ENCODE peak calls at places on chromosomes 3 and 15, in ten cellular contexts. X is suprapubic skin, R is breast epithelium, L is heart left ventricle, J is PC-3, O is SK-N-SH, K is iPS DF 6.9, I is mesendoderm, C is lung, A is colonic mucosa. U is an unnamed sample.

GRCh38 chr3:108110965-108111364 is 20.1 kb upstream of the CD47 start:
- DNase-seq in X (no peak), R (no peak), L (no peak), J (no peak), O (no peak), K (no peak), I (no peak), C (peak; percentile 11), A (no peak), U (no peak)

GRCh38 chr3:112656045-112656444 is 15.1 kb upstream of the CCDC80 start:
- DNase-seq in X (no peak), R (no peak), L (no peak), J (peak; percentile 42), O (no peak), K (no peak), I (no peak), C (no peak), A (no peak), U (no peak)

GRCh38 chr3:141050913-141051632 is at the start of gene SPSB4:
- DNase-seq in X (no peak), R (no peak), L (peak; percentile 79), J (no peak), O (peak; percentile 95), K (no peak), I (peak; percentile 97), C (peak; percentile 34), A (no peak), U (peak; percentile 97)

GRCh38 chr3:377158-377561 is 180.6 kb downstream of the CHL1 start:
- DNase-seq in X (no peak), R (no peak), L (no peak), J (peak; percentile 84), O (peak; percentile 36), K (no peak), I (peak; percentile 74), C (no peak), A (no peak), U (peak; percentile 12)

GRCh38 chr3:22372292-22372949 is 621.4 kb upstream of the ZNF385D start:
- DNase-seq in X (no peak), R (no peak), L (no peak), J (no peak), O (peak; percentile 81), K (no peak), I (peak; percentile 57), C (no peak), A (no peak), U (peak; percentile 74)

GRCh38 chr3:38655708-38656300 is 6.3 kb upstream of the SCN5A start:
- DNase-seq in X (no peak), R (no peak), L (no peak), J (peak; percentile 72), O (peak; percentile 67), K (no peak), I (peak; percentile 89), C (no peak), A (no peak), U (peak; percentile 69)

GRCh38 chr15:84669726-84670125 is 11.7 kb upstream of the NMB start:
- DNase-seq in X (no peak), R (no peak), L (no peak), J (no peak), O (no peak), K (no peak), I (no peak), C (no peak), A (no peak), U (no peak)

GRCh38 chr3:141050576-141050912 is 603 bp upstream of the SPSB4 start:
- DNase-seq in X (no peak), R (no peak), L (no peak), J (no peak), O (no peak), K (no peak), I (peak; percentile 67), C (peak; percentile 18), A (no peak), U (peak; percentile 71)

GRCh38 chr15:81768773-81769172 is 277.0 kb downstream of the MEX3B start:
- DNase-seq in X (peak; percentile 9), R (no peak), L (no peak), J (no peak), O (no peak), K (no peak), I (no peak), C (no peak), A (no peak), U (no peak)

GRCh38 chr3:29338377-29338776 is 57.5 kb downstream of the RBMS3 start:
- DNase-seq in X (no peak), R (no peak), L (no peak), J (no peak), O (no peak), K (no peak), I (no peak), C (no peak), A (no peak), U (no peak)
- H3K4me3 ChIP-seq in X (no peak overlapping the region), R (no peak overlapping the region), L (no peak overlapping the region), J (no peak overlapping the region), O (no peak overlapping the region), K (no peak overlapping the region), I (no peak overlapping the region), C (no peak overlapping the region), A (no peak overlapping the region), U (no peak overlapping the region)

DNA sequence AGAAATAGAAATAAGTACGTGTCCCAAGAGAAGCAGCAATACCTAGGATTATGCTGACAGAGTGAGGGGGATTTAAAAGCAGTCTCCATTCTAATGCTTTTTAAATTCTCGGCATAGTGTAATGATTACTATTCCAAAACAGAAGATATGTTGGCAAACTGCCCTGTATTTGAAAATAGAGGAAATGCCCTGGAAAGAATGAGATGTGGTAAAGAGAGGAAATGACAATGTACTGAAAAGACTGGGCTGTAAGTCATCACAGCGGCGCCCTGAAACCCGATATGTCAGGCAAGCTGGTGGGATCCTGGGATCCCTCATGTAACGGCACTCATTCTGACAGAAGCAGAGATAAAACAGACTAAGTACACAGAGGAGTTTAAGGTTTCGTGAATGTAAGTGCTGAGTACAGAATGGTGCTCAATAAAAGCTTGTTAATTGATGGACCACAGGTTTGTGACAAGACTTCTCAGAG is 91.2 kb downstream of the NFKBIZ start:
- DNase-seq in X (no peak), R (no peak), L (peak; percentile 47), J (peak; percentile 96), O (peak; percentile 64), K (peak; percentile 7), I (peak; percentile 45), C (peak; percentile 41), A (no peak), U (peak; percentile 34)
- H3K36me3 ChIP-seq in X (no peaks in the 10 kb centered on the region), R (no peaks in the 10 kb centered on the region), L (no peaks in the 10 kb centered on the region), J (no peaks in the 10 kb centered on the region), O (no peaks in the 10 kb centered on the region), K (no peaks in the 10 kb centered on the region), I (no peaks in the 10 kb centered on the region), C (no peaks in the 10 kb centered on the region), A (no peaks in the 10 kb centered on the region), U (no peaks in the 10 kb centered on the region)

GRCh38 chr15:74308643-74308945 is 58.9 kb downstream of the CYP11A1 start:
- DNase-seq in X (no peak), R (no peak), L (no peak), J (no peak), O (no peak), K (no peak), I (peak; percentile 39), C (no peak), A (no peak), U (peak; percentile 76)

GRCh38 chr15:74313889-74314288 is 53.6 kb downstream of the CYP11A1 start:
- DNase-seq in X (no peak), R (no peak), L (no peak), J (no peak), O (no peak), K (no peak), I (no peak), C (no peak), A (no peak), U (no peak)

GRCh38 chr15:74314897-74315438 is 52.5 kb downstream of the CYP11A1 start:
- DNase-seq in X (no peak), R (no peak), L (no peak), J (no peak), O (no peak), K (no peak), I (no peak), C (no peak), A (no peak), U (no peak)

GRCh38 chr15:74312445-74313007 is 54.9 kb downstream of the CYP11A1 start:
- DNase-seq in X (no peak), R (no peak), L (no peak), J (no peak), O (peak; percentile 79), K (no peak), I (no peak), C (no peak), A (no peak), U (no peak)

GRCh38 chr15:74311734-74312444 is 55.6 kb downstream of the CYP11A1 start:
- DNase-seq in X (no peak), R (no peak), L (no peak), J (peak; percentile 13), O (peak; percentile 70), K (no peak), I (peak; percentile 70), C (no peak), A (no peak), U (peak; percentile 89)
- H3K4me3 ChIP-seq in X (no peak overlapping the region), R (no peak overlapping the region), L (no peak overlapping the region), J (no peak overlapping the region), O (no peak overlapping the region), K (no peak overlapping the region), I (no peak overlapping the region), C (no peak overlapping the region), A (no peak overlapping the region), U (no peak overlapping the region)

GRCh38 chr15:79197285-79197684 is 85.2 kb upstream of the ANKRD34C start:
- DNase-seq in X (no peak), R (no peak), L (no peak), J (no peak), O (no peak), K (no peak), I (peak; percentile 68), C (no peak), A (no peak), U (peak; percentile 54)
- H3K36me3 ChIP-seq in X (no peaks in the 10 kb centered on the region), R (no peaks in the 10 kb centered on the region), L (no peaks in the 10 kb centered on the region), J (no peaks in the 10 kb centered on the region), O (no peaks in the 10 kb centered on the region), K (no peaks in the 10 kb centered on the region), I (no peaks in the 10 kb centered on the region), C (no peaks in the 10 kb centered on the region), A (no peaks in the 10 kb centered on the region), U (no peaks in the 10 kb centered on the region)

GRCh38 chr3:45869638-45870037 is 16.7 kb upstream of the CCR9 start:
- DNase-seq in X (no peak), R (no peak), L (no peak), J (no peak), O (no peak), K (no peak), I (no peak), C (no peak), A (no peak), U (no peak)
- H3K4me3 ChIP-seq in X (no peak overlapping the region), R (no peak overlapping the region), L (no peak overlapping the region), J (no peak overlapping the region), O (no peak overlapping the region), K (no peak overlapping the region), I (no peak overlapping the region), C (no peak overlapping the region), A (no peak overlapping the region), U (no peak overlapping the region)

GRCh38 chr3:66011098-66011655 is 27.5 kb downstream of the MAGI1 start:
- DNase-seq in X (no peak), R (no peak), L (no peak), J (no peak), O (no peak), K (peak; percentile 22), I (peak; percentile 35), C (no peak), A (no peak), U (no peak)
- H3K36me3 ChIP-seq in X (no peaks in the 10 kb centered on the region), R (no peaks in the 10 kb centered on the region), L (no peaks in the 10 kb centered on the region), J (no peaks in the 10 kb centered on the region), O (no peaks in the 10 kb centered on the region), K (no peaks in the 10 kb centered on the region), I (no peaks in the 10 kb centered on the region), C (no peaks in the 10 kb centered on the region), A (no peaks in the 10 kb centered on the region), U (no peaks in the 10 kb centered on the region)

GRCh38 chr3:177108648-177109047 is 88.6 kb downstream of the TBL1XR1 start:
- DNase-seq in X (no peak), R (no peak), L (no peak), J (no peak), O (no peak), K (no peak), I (no peak), C (no peak), A (no peak), U (no peak)
- H3K4me3 ChIP-seq in X (no peak overlapping the region), R (no peak overlapping the region), L (no peak overlapping the region), J (no peak overlapping the region), O (no peak overlapping the region), K (no peak overlapping the region), I (no peak overlapping the region), C (no peak overlapping the region), A (no peak overlapping the region), U (no peak overlapping the region)